ENCODE peak calls at places on chromosomes 5 and 9, in five cellular contexts. B, L, J, N and Y are unnamed samples.

GRCh38 chr9:8095531-8096223 is 296.1 kb upstream of the DMAC1 start:
- DNase-seq in B (no peak), L (no peak), J (no peak), N (no peak), Y (no peak)

GRCh38 chr5:93425102-93425501 is 155.9 kb downstream of the NR2F1-AS1 start:
- DNase-seq in B (no peak), L (no peak), J (no peak), N (no peak), Y (no peak)

GRCh38 chr9:75892168-75892901 is 1.9 kb downstream of the PCSK5 start:
- DNase-seq in B (no peak), L (peak; percentile 21), J (no peak), N (peak; percentile 46), Y (peak; percentile 9)

GRCh38 chr5:171598279-171599152 is 179.1 kb downstream of the FGF18 start:
- DNase-seq in B (no peak), L (no peak), J (no peak), N (no peak), Y (no peak)

GRCh38 chr9:127341152-127341551 is 55.8 kb upstream of the SLC2A8 start:
- DNase-seq in B (no peak), L (no peak), J (no peak), N (no peak), Y (no peak)

GRCh38 chr9:113484258-113484730 is 20.8 kb downstream of the RGS3 start:
- DNase-seq in B (peak; percentile 54), L (no peak), J (no peak), N (no peak), Y (no peak)

GRCh38 chr5:122815218-122815767 is 30.1 kb upstream of the SNX24 start:
- DNase-seq in B (no peak), L (no peak), J (no peak), N (no peak), Y (no peak)

GRCh38 chr9:98168952-98169488 is 23.4 kb downstream of the CORO2A start:
- DNase-seq in B (peak; percentile 69), L (no peak), J (peak; percentile 68), N (peak; percentile 63), Y (no peak)

GRCh38 chr5:38640012-38640395 is 83.6 kb upstream of the LIFR start:
- DNase-seq in B (no peak), L (no peak), J (peak; percentile 81), N (no peak), Y (no peak)

GRCh38 chr9:38309324-38310195 is 82.9 kb upstream of the ALDH1B1 start:
- DNase-seq in B (peak; percentile 14), L (no peak), J (peak; percentile 13), N (no peak), Y (no peak)

GRCh38 chr5:93894471-93895354 is 153.3 kb upstream of the POU5F2 start:
- DNase-seq in B (no peak), L (no peak), J (peak; percentile 31), N (no peak), Y (no peak)

GRCh38 chr9:125631391-125632085 is 75.5 kb downstream of the MAPKAP1 start:
- DNase-seq in B (peak; percentile 69), L (no peak), J (peak; percentile 59), N (peak; percentile 28), Y (peak; percentile 37)

GRCh38 chr9:116737137-116737546 is 50.0 kb downstream of the TRIM32 start:
- DNase-seq in B (peak; percentile 63), L (no peak), J (peak; percentile 55), N (peak; percentile 74), Y (peak; percentile 4)

GRCh38 chr9:93126151-93126781 is 7.8 kb downstream of the NINJ1 start:
- DNase-seq in B (no peak), L (peak; percentile 28), J (no peak), N (no peak), Y (no peak)

GRCh38 chr9:97386733-97387503 is 25.0 kb upstream of the TDRD7 start:
- DNase-seq in B (peak; percentile 45), L (peak; percentile 66), J (peak; percentile 58), N (peak; percentile 89), Y (peak; percentile 62)

GRCh38 chr5:6803981-6804550 is 90.8 kb downstream of the TENT4A start:
- DNase-seq in B (no peak), L (no peak), J (no peak), N (no peak), Y (no peak)

GRCh38 chr5:17042041-17042440 is 106.0 kb upstream of the MYO10 start:
- DNase-seq in B (no peak), L (no peak), J (no peak), N (no peak), Y (no peak)

GRCh38 chr5:94577466-94578245 is 40.7 kb downstream of the KIAA0825 start:
- DNase-seq in B (no peak), L (no peak), J (no peak), N (no peak), Y (peak; percentile 23)

GRCh38 chr9:35488019-35488418 is 1.9 kb upstream of the RUSC2 start:
- DNase-seq in B (no peak), L (no peak), J (no peak), N (no peak), Y (no peak)

GRCh38 chr5:149177911-149178565 is 36.7 kb downstream of the ABLIM3 start:
- DNase-seq in B (no peak), L (no peak), J (peak; percentile 34), N (no peak), Y (no peak)

GRCh38 chr9:124688238-124688904 is 82.7 kb downstream of the NR6A1 start:
- DNase-seq in B (no peak), L (no peak), J (no peak), N (no peak), Y (no peak)

GRCh38 chr5:172801184-172801671 is 30.2 kb upstream of the DUSP1 start:
- DNase-seq in B (peak; percentile 92), L (no peak), J (peak; percentile 97), N (no peak), Y (no peak)

GRCh38 chr9:7394007-7394774 is 405.4 kb downstream of the DMAC1 start:
- DNase-seq in B (no peak), L (no peak), J (no peak), N (no peak), Y (no peak)

GRCh38 chr5:140575309-140575708 is 10.7 kb downstream of the SLC35A4 start:
- DNase-seq in B (no peak), L (no peak), J (peak; percentile 61), N (no peak), Y (no peak)

GRCh38 chr9:111483862-111484563 is at the start of gene ECPAS:
- DNase-seq in B (peak; percentile 62), L (peak; percentile 65), J (peak; percentile 86), N (peak; percentile 71), Y (peak; percentile 61)

GRCh38 chr5:144484124-144484897 is 313.6 kb downstream of the KCTD16 start:
- DNase-seq in B (peak; percentile 83), L (no peak), J (peak; percentile 82), N (no peak), Y (no peak)

GRCh38 chr9:90891656-90892055 is 90.0 kb downstream of the SYK start:
- DNase-seq in B (no peak), L (no peak), J (no peak), N (no peak), Y (no peak)

GRCh38 chr9:2681981-2682380 is 35.3 kb upstream of the KCNV2 start:
- DNase-seq in B (no peak), L (no peak), J (no peak), N (no peak), Y (no peak)